ENCODE peak calls at places on chromosomes 11 and 22, in eight cellular contexts. One of them, this sample, is unnamed.

GRCh38 chr22:43922123-43922522 is 1.5 kb upstream of the PNPLA3 start:
- DNase-seq in chondrocyte: no peak
- DNase-seq in heart left ventricle: no peak
- DNase-seq in upper lobe of left lung: no peak
- DNase-seq in glutamatergic neuron: no peak
- DNase-seq in foreskin fibroblast: no peak
- DNase-seq in pons: no peak
- DNase-seq in coronary artery: no peak
- DNase-seq in this sample: no peak

GRCh38 chr11:123561046-123561781 is 93.2 kb downstream of the SCN3B start:
- DNase-seq in foreskin fibroblast: peak
- DNase-seq in chondrocyte: no peak
- DNase-seq in coronary artery: no peak
- DNase-seq in heart left ventricle: peak
- DNase-seq in glutamatergic neuron: peak
- DNase-seq in upper lobe of left lung: no peak
- DNase-seq in pons: peak
- DNase-seq in this sample: peak

GRCh38 chr11:31803813-31804438 is 7.2 kb downstream of the PAX6 start:
- DNase-seq in heart left ventricle: no peak
- DNase-seq in upper lobe of left lung: no peak
- DNase-seq in chondrocyte: no peak
- DNase-seq in glutamatergic neuron: no peak
- DNase-seq in coronary artery: no peak
- DNase-seq in pons: no peak
- DNase-seq in foreskin fibroblast: no peak
- DNase-seq in this sample: no peak

GRCh38 chr11:19917069-19917468 is 204.4 kb downstream of the NAV2 start:
- DNase-seq in upper lobe of left lung: no peak
- DNase-seq in pons: no peak
- DNase-seq in glutamatergic neuron: no peak
- DNase-seq in chondrocyte: no peak
- DNase-seq in foreskin fibroblast: no peak
- DNase-seq in coronary artery: no peak
- DNase-seq in heart left ventricle: no peak
- DNase-seq in this sample: no peak

GRCh38 chr11:36131719-36132349 is 157.4 kb downstream of the COMMD9 start:
- DNase-seq in glutamatergic neuron: peak
- DNase-seq in chondrocyte: no peak
- DNase-seq in foreskin fibroblast: peak
- DNase-seq in pons: peak
- DNase-seq in coronary artery: no peak
- DNase-seq in heart left ventricle: peak
- DNase-seq in upper lobe of left lung: no peak
- DNase-seq in this sample: peak

GRCh38 chr11:75346912-75347647 is 4.4 kb downstream of the ARRB1 start:
- DNase-seq in upper lobe of left lung: no peak
- DNase-seq in pons: no peak
- DNase-seq in heart left ventricle: no peak
- DNase-seq in glutamatergic neuron: no peak
- DNase-seq in chondrocyte: no peak
- DNase-seq in foreskin fibroblast: peak
- DNase-seq in coronary artery: peak
- DNase-seq in this sample: peak

GRCh38 chr11:12356944-12357655 is 20.3 kb upstream of the PARVA start:
- DNase-seq in foreskin fibroblast: no peak
- DNase-seq in pons: no peak
- DNase-seq in chondrocyte: no peak
- DNase-seq in glutamatergic neuron: no peak
- DNase-seq in upper lobe of left lung: no peak
- DNase-seq in coronary artery: no peak
- DNase-seq in heart left ventricle: no peak
- DNase-seq in this sample: peak

GRCh38 chr22:16955678-16956210 is 52.3 kb downstream of the GAB4 start:
- DNase-seq in heart left ventricle: no peak
- DNase-seq in foreskin fibroblast: no peak
- DNase-seq in pons: peak
- DNase-seq in glutamatergic neuron: no peak
- DNase-seq in chondrocyte: no peak
- DNase-seq in coronary artery: no peak
- DNase-seq in upper lobe of left lung: no peak
- DNase-seq in this sample: peak

GRCh38 chr11:129457321-129457720 is 81.7 kb downstream of the BARX2 start:
- DNase-seq in foreskin fibroblast: no peak
- DNase-seq in coronary artery: no peak
- DNase-seq in pons: peak
- DNase-seq in heart left ventricle: no peak
- DNase-seq in glutamatergic neuron: no peak
- DNase-seq in chondrocyte: no peak
- DNase-seq in upper lobe of left lung: no peak
- DNase-seq in this sample: peak

GRCh38 chr11:767238-767637 is 10.0 kb downstream of the GATD1 start:
- DNase-seq in foreskin fibroblast: no peak
- DNase-seq in coronary artery: no peak
- DNase-seq in chondrocyte: no peak
- DNase-seq in upper lobe of left lung: peak
- DNase-seq in glutamatergic neuron: no peak
- DNase-seq in pons: no peak
- DNase-seq in heart left ventricle: no peak
- DNase-seq in this sample: no peak

GRCh38 chr22:22552630-22553029 is 6.4 kb downstream of the PRAME start:
- DNase-seq in pons: no peak
- DNase-seq in heart left ventricle: no peak
- DNase-seq in coronary artery: no peak
- DNase-seq in upper lobe of left lung: no peak
- DNase-seq in glutamatergic neuron: peak
- DNase-seq in foreskin fibroblast: no peak
- DNase-seq in chondrocyte: no peak
- DNase-seq in this sample: no peak

GRCh38 chr11:55942785-55943392 is 6.7 kb upstream of the OR5I1 start:
- DNase-seq in glutamatergic neuron: no peak
- DNase-seq in foreskin fibroblast: peak
- DNase-seq in upper lobe of left lung: no peak
- DNase-seq in coronary artery: no peak
- DNase-seq in chondrocyte: no peak
- DNase-seq in heart left ventricle: no peak
- DNase-seq in pons: peak
- DNase-seq in this sample: peak

GRCh38 chr22:44180706-44181032 is at the start of gene PARVG:
- DNase-seq in chondrocyte: no peak
- DNase-seq in upper lobe of left lung: no peak
- DNase-seq in heart left ventricle: no peak
- DNase-seq in foreskin fibroblast: no peak
- DNase-seq in pons: peak
- DNase-seq in coronary artery: no peak
- DNase-seq in glutamatergic neuron: no peak
- DNase-seq in this sample: peak

GRCh38 chr11:44833869-44834452 is 107.2 kb downstream of the TSPAN18 start:
- DNase-seq in heart left ventricle: no peak
- DNase-seq in chondrocyte: no peak
- DNase-seq in pons: no peak
- DNase-seq in coronary artery: no peak
- DNase-seq in foreskin fibroblast: no peak
- DNase-seq in upper lobe of left lung: no peak
- DNase-seq in glutamatergic neuron: no peak
- DNase-seq in this sample: no peak

GRCh38 chr22:26632422-26633155 is 10.8 kb downstream of the CRYBA4 start:
- DNase-seq in upper lobe of left lung: no peak
- DNase-seq in coronary artery: no peak
- DNase-seq in glutamatergic neuron: no peak
- DNase-seq in pons: no peak
- DNase-seq in heart left ventricle: no peak
- DNase-seq in chondrocyte: no peak
- DNase-seq in foreskin fibroblast: no peak
- DNase-seq in this sample: no peak

GRCh38 chr11:130219148-130219547 is 59.6 kb downstream of the ST14 start:
- DNase-seq in coronary artery: no peak
- DNase-seq in foreskin fibroblast: no peak
- DNase-seq in upper lobe of left lung: no peak
- DNase-seq in heart left ventricle: peak
- DNase-seq in chondrocyte: no peak
- DNase-seq in glutamatergic neuron: no peak
- DNase-seq in pons: no peak
- DNase-seq in this sample: no peak

GRCh38 chr11:3133456-3134217 is 31.5 kb downstream of the OSBPL5 start:
- DNase-seq in pons: no peak
- DNase-seq in glutamatergic neuron: peak
- DNase-seq in heart left ventricle: peak
- DNase-seq in chondrocyte: no peak
- DNase-seq in upper lobe of left lung: peak
- DNase-seq in coronary artery: no peak
- DNase-seq in foreskin fibroblast: no peak
- DNase-seq in this sample: no peak

GRCh38 chr11:116312560-116313340 is 460.0 kb downstream of the BUD13 start:
- DNase-seq in pons: peak
- DNase-seq in coronary artery: no peak
- DNase-seq in heart left ventricle: peak
- DNase-seq in foreskin fibroblast: no peak
- DNase-seq in glutamatergic neuron: peak
- DNase-seq in upper lobe of left lung: peak
- DNase-seq in chondrocyte: no peak
- DNase-seq in this sample: peak

GRCh38 chr11:12841946-12842630 is 167.0 kb upstream of the RASSF10 start:
- DNase-seq in upper lobe of left lung: no peak
- DNase-seq in glutamatergic neuron: no peak
- DNase-seq in chondrocyte: no peak
- DNase-seq in heart left ventricle: no peak
- DNase-seq in pons: peak
- DNase-seq in coronary artery: no peak
- DNase-seq in foreskin fibroblast: peak
- DNase-seq in this sample: peak

GRCh38 chr11:84626256-84626655 is 1000.9 kb downstream of the DLG2 start:
- DNase-seq in glutamatergic neuron: no peak
- DNase-seq in heart left ventricle: no peak
- DNase-seq in upper lobe of left lung: no peak
- DNase-seq in foreskin fibroblast: no peak
- DNase-seq in pons: no peak
- DNase-seq in chondrocyte: no peak
- DNase-seq in coronary artery: no peak
- DNase-seq in this sample: no peak

GRCh38 chr11:103927535-103927934 is 108.9 kb upstream of the DDI1 start:
- DNase-seq in pons: no peak
- DNase-seq in heart left ventricle: no peak
- DNase-seq in foreskin fibroblast: peak
- DNase-seq in glutamatergic neuron: no peak
- DNase-seq in chondrocyte: no peak
- DNase-seq in coronary artery: no peak
- DNase-seq in upper lobe of left lung: no peak
- DNase-seq in this sample: peak

GRCh38 chr22:39247379-39247778 is 2.6 kb upstream of the PDGFB start:
- DNase-seq in upper lobe of left lung: no peak
- DNase-seq in heart left ventricle: no peak
- DNase-seq in pons: no peak
- DNase-seq in foreskin fibroblast: no peak
- DNase-seq in coronary artery: no peak
- DNase-seq in chondrocyte: no peak
- DNase-seq in glutamatergic neuron: no peak
- DNase-seq in this sample: no peak

GRCh38 chr11:64868904-64869570 is 9.4 kb downstream of the EHD1 start:
- DNase-seq in coronary artery: no peak
- DNase-seq in glutamatergic neuron: no peak
- DNase-seq in heart left ventricle: no peak
- DNase-seq in chondrocyte: no peak
- DNase-seq in pons: no peak
- DNase-seq in foreskin fibroblast: peak
- DNase-seq in upper lobe of left lung: peak
- DNase-seq in this sample: no peak

GRCh38 chr11:124656759-124657627 is 16.5 kb downstream of the SIAE start:
- DNase-seq in upper lobe of left lung: peak
- DNase-seq in coronary artery: no peak
- DNase-seq in glutamatergic neuron: peak
- DNase-seq in chondrocyte: no peak
- DNase-seq in foreskin fibroblast: peak
- DNase-seq in pons: no peak
- DNase-seq in heart left ventricle: no peak
- DNase-seq in this sample: peak

GRCh38 chr11:61532136-61533038 is 23.8 kb downstream of the LRRC10B start:
- DNase-seq in heart left ventricle: no peak
- DNase-seq in pons: no peak
- DNase-seq in coronary artery: no peak
- DNase-seq in glutamatergic neuron: no peak
- DNase-seq in foreskin fibroblast: peak
- DNase-seq in chondrocyte: no peak
- DNase-seq in upper lobe of left lung: no peak
- DNase-seq in this sample: peak